ENCODE peak calls at places on chromosomes 3 and 15, in ten cellular contexts. X, Z, L, W, R, Y, T, S, K and O are unnamed samples.

GRCh38 chr3:30628931-30629590 is 22.7 kb downstream of the TGFBR2 start:
- DNase-seq in S (peak), Y (no peak), W (no peak), T (peak), R (no peak), L (no peak), K (no peak), X (no peak), Z (no peak), O (no peak)

GRCh38 chr3:14319654-14320182 is 82.7 kb upstream of the SLC6A6 start:
- DNase-seq in W (peak), X (no peak), R (peak), Y (peak), S (peak), L (no peak), K (no peak), T (peak), Z (peak), O (peak)

GRCh38 chr3:43455233-43455632 is 166.6 kb downstream of the ANO10 start:
- DNase-seq in R (no peak), S (peak), K (no peak), X (no peak), T (no peak), W (no peak), Y (peak), Z (no peak), L (no peak), O (peak)

GRCh38 chr3:154795582-154795981 is 284.5 kb upstream of the MME start:
- DNase-seq in K (no peak), X (no peak), Y (peak), R (no peak), L (no peak), W (no peak), T (no peak), Z (no peak), S (peak), O (no peak)

GRCh38 chr3:4303187-4304123 is at the start of gene SETMAR:
- DNase-seq in K (peak), T (peak), R (peak), X (peak), Z (peak), S (peak), W (peak), Y (peak), L (peak), O (peak)

GRCh38 chr15:80638553-80639167 is 56.5 kb upstream of the ABHD17C start:
- DNase-seq in R (no peak), K (peak), Z (no peak), L (no peak), S (no peak), W (no peak), X (no peak), T (no peak), Y (no peak), O (no peak)

GRCh38 chr3:10289785-10290355 is 2.9 kb downstream of the GHRL start:
- DNase-seq in Z (no peak), S (no peak), R (no peak), W (no peak), Y (no peak), K (no peak), L (no peak), X (no peak), T (peak), O (no peak)

GRCh38 chr3:81910244-81910852 is 148.9 kb upstream of the GBE1 start:
- DNase-seq in T (peak), K (no peak), Z (peak), X (no peak), W (no peak), L (peak), S (peak), R (peak), Y (peak), O (peak)

GRCh38 chr3:67294341-67294740 is 296.2 kb downstream of the KBTBD8 start:
- DNase-seq in Z (no peak), K (no peak), Y (no peak), L (no peak), T (no peak), S (no peak), X (no peak), W (no peak), R (no peak), O (no peak)

GRCh38 chr3:17394541-17395179 is 347.8 kb downstream of the TBC1D5 start:
- DNase-seq in L (no peak), Y (no peak), Z (no peak), T (no peak), R (no peak), K (no peak), S (no peak), W (no peak), X (no peak), O (no peak)

GRCh38 chr3:189566550-189566949 is 64.6 kb upstream of the TP63 start:
- DNase-seq in T (no peak), X (no peak), S (no peak), R (no peak), W (no peak), Y (no peak), Z (no peak), L (no peak), K (no peak), O (no peak)

GRCh38 chr3:124282751-124283643 is 291.1 kb upstream of the ROPN1 start:
- DNase-seq in X (no peak), R (no peak), W (no peak), Z (no peak), Y (no peak), S (no peak), T (no peak), L (no peak), K (no peak), O (no peak)

GRCh38 chr3:189490337-189490736 is 140.9 kb upstream of the TP63 start:
- DNase-seq in Z (no peak), S (no peak), L (no peak), W (no peak), X (no peak), T (no peak), Y (no peak), K (no peak), R (no peak), O (no peak)

GRCh38 chr3:194686816-194687637 is 1.3 kb downstream of the FAM43A start:
- DNase-seq in L (peak), S (no peak), X (peak), T (peak), R (peak), Z (no peak), Y (no peak), W (peak), K (no peak), O (no peak)

GRCh38 chr15:77606142-77607034 is 26.3 kb downstream of the LINGO1 start:
- DNase-seq in T (no peak), S (no peak), W (no peak), L (no peak), X (no peak), Y (no peak), R (no peak), K (no peak), Z (no peak), O (no peak)

GRCh38 chr3:52182691-52183090 is 15.3 kb upstream of the ALAS1 start:
- DNase-seq in X (no peak), Y (no peak), T (no peak), Z (no peak), L (no peak), K (no peak), S (no peak), W (no peak), R (no peak), O (no peak)

GRCh38 chr15:63833246-63833696 is 477 bp downstream of the HERC1 start:
- DNase-seq in S (peak), T (peak), R (peak), Y (peak), K (no peak), L (peak), Z (peak), W (peak), X (no peak), O (peak)

GRCh38 chr15:66647358-66647757 is 54.7 kb upstream of the SMAD6 start:
- DNase-seq in T (no peak), K (peak), Z (no peak), L (no peak), S (no peak), R (no peak), W (no peak), X (no peak), Y (no peak), O (no peak)

GRCh38 chr3:186413615-186414415 is 51.8 kb upstream of the DGKG start:
- DNase-seq in X (peak), R (peak), Z (peak), Y (no peak), S (peak), T (peak), W (peak), L (peak), K (peak), O (peak)

GRCh38 chr3:175094344-175094743 is 235.2 kb downstream of the NAALADL2 start:
- DNase-seq in Y (no peak), T (no peak), K (no peak), L (no peak), Z (no peak), X (no peak), S (no peak), R (no peak), W (no peak), O (no peak)

GRCh38 chr15:37103475-37104071 is 3.2 kb upstream of the MEIS2 start:
- DNase-seq in Y (no peak), W (no peak), S (no peak), X (no peak), Z (no peak), T (no peak), R (no peak), K (no peak), L (no peak), O (no peak)

GRCh38 chr3:138493804-138494606 is 59.6 kb downstream of the ESYT3 start:
- DNase-seq in X (no peak), K (no peak), T (no peak), L (no peak), W (no peak), R (no peak), S (peak), Y (peak), Z (no peak), O (no peak)

GRCh38 chr3:112973325-112974177 is 1.4 kb downstream of the CD200R1 start:
- DNase-seq in L (no peak), W (peak), R (no peak), Y (no peak), X (no peak), T (peak), S (no peak), K (no peak), Z (no peak), O (no peak)

GRCh38 chr3:172973799-172974198 is 167.2 kb downstream of the SPATA16 start:
- DNase-seq in T (no peak), W (no peak), R (no peak), K (no peak), L (no peak), Y (no peak), Z (no peak), X (no peak), S (no peak), O (no peak)

GRCh38 chr3:58952128-58952917 is 97.5 kb downstream of the CFAP20DC start:
- DNase-seq in Z (no peak), W (no peak), Y (no peak), K (no peak), X (no peak), R (no peak), T (no peak), S (peak), L (no peak), O (no peak)

GRCh38 chr3:21901504-21901903 is 150.5 kb upstream of the ZNF385D start:
- DNase-seq in T (no peak), X (no peak), K (no peak), R (no peak), Z (no peak), W (no peak), L (no peak), Y (no peak), S (no peak), O (no peak)

GRCh38 chr15:91468861-91469260 is 368.8 kb downstream of the SV2B start:
- DNase-seq in S (no peak), K (no peak), W (no peak), Y (no peak), X (no peak), L (no peak), Z (no peak), R (no peak), T (no peak), O (no peak)

GRCh38 chr15:92667291-92667904 is 11.8 kb upstream of the FAM174B start:
- DNase-seq in Y (no peak), W (no peak), R (no peak), K (peak), L (peak), X (no peak), T (no peak), Z (no peak), S (no peak), O (peak)

GRCh38 chr3:181985386-181985785 is 273.7 kb downstream of the SOX2 start:
- DNase-seq in W (no peak), L (no peak), Z (no peak), T (no peak), S (no peak), Y (no peak), K (no peak), X (no peak), R (no peak), O (no peak)

GRCh38 chr15:77493324-77493907 is 72.7 kb downstream of the HMG20A start:
- DNase-seq in K (no peak), X (no peak), Z (no peak), L (no peak), T (no peak), R (no peak), S (peak), Y (no peak), W (no peak), O (no peak)

GRCh38 chr3:177231237-177231636 is 34.0 kb upstream of the TBL1XR1 start:
- DNase-seq in L (no peak), S (no peak), T (no peak), K (no peak), R (no peak), Z (no peak), X (no peak), Y (no peak), W (no peak), O (no peak)

GRCh38 chr15:76799760-76800159 is 105.4 kb downstream of the SCAPER start:
- DNase-seq in Z (no peak), Y (peak), S (peak), R (no peak), W (no peak), K (no peak), X (no peak), T (no peak), L (no peak), O (peak)

GRCh38 chr3:66923991-66924390 is 74.1 kb upstream of the KBTBD8 start:
- DNase-seq in Z (no peak), T (no peak), X (no peak), K (no peak), Y (no peak), L (no peak), S (no peak), W (no peak), R (no peak), O (no peak)

GRCh38 chr3:59277201-59277600 is 227.4 kb upstream of the CFAP20DC start:
- DNase-seq in W (no peak), K (no peak), R (no peak), L (no peak), Y (no peak), X (no peak), Z (no peak), S (no peak), T (no peak), O (no peak)

GRCh38 chr3:81462921-81463320 is 298.5 kb downstream of the GBE1 start:
- DNase-seq in K (no peak), L (peak), W (no peak), T (no peak), Y (no peak), Z (no peak), X (no peak), R (no peak), S (peak), O (no peak)

GRCh38 chr3:127457094-127457475 is 133.4 kb downstream of the TPRA1 start:
- DNase-seq in K (no peak), X (no peak), L (peak), Z (peak), R (peak), W (no peak), Y (peak), T (no peak), S (peak), O (peak)

GRCh38 chr3:50272911-50273688 is 4.2 kb downstream of the SEMA3B start:
- DNase-seq in S (peak), R (peak), X (peak), Z (peak), Y (peak), W (peak), T (peak), K (peak), L (peak), O (peak)

GRCh38 chr3:141410861-141411771 is 42.8 kb downstream of the ZBTB38 start:
- DNase-seq in W (no peak), Y (no peak), S (no peak), Z (no peak), T (peak), X (peak), R (no peak), L (peak), K (no peak), O (no peak)